ENCODE peak calls at places on chromosomes 6 and 20, in four cellular contexts. One of them, this sample, is unnamed.

GRCh38 chr6:42378125-42378524 is 73.6 kb downstream of the TRERF1 start:
- DNase-seq in fibroblast of lung: no peak
- DNase-seq in fibroblast of mammary gland: no peak
- DNase-seq in HCT116: no peak
- DNase-seq in this sample: no peak

GRCh38 chr6:148427333-148427732 is 84.7 kb downstream of the SASH1 start:
- DNase-seq in fibroblast of lung: no peak
- DNase-seq in fibroblast of mammary gland: no peak
- DNase-seq in HCT116: no peak
- DNase-seq in this sample: no peak

GRCh38 chr6:56816393-56816792 is 138.5 kb upstream of the BEND6 start:
- DNase-seq in fibroblast of lung: no peak
- DNase-seq in fibroblast of mammary gland: no peak
- DNase-seq in HCT116: no peak
- DNase-seq in this sample: no peak

GRCh38 chr20:39152126-39152525 is 190.0 kb downstream of the DHX35 start:
- DNase-seq in fibroblast of lung: no peak
- DNase-seq in fibroblast of mammary gland: no peak
- DNase-seq in HCT116: no peak
- DNase-seq in this sample: no peak

GRCh38 chr6:111416529-111416928 is 66.5 kb downstream of the REV3L start:
- DNase-seq in fibroblast of lung: peak; percentile 37
- DNase-seq in fibroblast of mammary gland: no peak
- DNase-seq in HCT116: no peak
- DNase-seq in this sample: peak; percentile 52

GRCh38 chr20:5261763-5262162 is 55.0 kb downstream of the PROKR2 start:
- DNase-seq in fibroblast of lung: no peak
- DNase-seq in fibroblast of mammary gland: no peak
- DNase-seq in HCT116: no peak
- DNase-seq in this sample: no peak

GRCh38 chr20:2373098-2373497 is 7.6 kb upstream of the TGM6 start:
- DNase-seq in fibroblast of lung: no peak
- DNase-seq in fibroblast of mammary gland: no peak
- DNase-seq in HCT116: no peak
- DNase-seq in this sample: no peak

GRCh38 chr6:31158863-31159855 is 770 bp downstream of the TCF19 start:
- DNase-seq in fibroblast of lung: peak; percentile 15
- DNase-seq in fibroblast of mammary gland: peak; percentile 24
- DNase-seq in HCT116: no peak
- DNase-seq in this sample: peak; percentile 11

GRCh38 chr6:100880149-100880900 is 804 bp downstream of the ASCC3 start:
- DNase-seq in fibroblast of lung: peak; percentile 23
- DNase-seq in fibroblast of mammary gland: peak; percentile 41
- DNase-seq in HCT116: no peak
- DNase-seq in this sample: peak; percentile 21

GRCh38 chr20:10686356-10687169 is 12.8 kb upstream of the JAG1 start:
- DNase-seq in fibroblast of lung: no peak
- DNase-seq in fibroblast of mammary gland: no peak
- DNase-seq in HCT116: no peak
- DNase-seq in this sample: no peak

GRCh38 chr6:31249184-31249583 is 22.7 kb downstream of the HLA-C start:
- DNase-seq in fibroblast of lung: no peak
- DNase-seq in fibroblast of mammary gland: no peak
- DNase-seq in HCT116: no peak
- DNase-seq in this sample: no peak

GRCh38 chr6:11613858-11614257 is 76.3 kb downstream of the TMEM170B start:
- DNase-seq in fibroblast of lung: peak; percentile 91
- DNase-seq in fibroblast of mammary gland: peak; percentile 76
- DNase-seq in HCT116: peak; percentile 8
- DNase-seq in this sample: peak; percentile 94

GRCh38 chr20:32129863-32130262 is 20.3 kb downstream of the TM9SF4 start:
- DNase-seq in fibroblast of lung: no peak
- DNase-seq in fibroblast of mammary gland: no peak
- DNase-seq in HCT116: no peak
- DNase-seq in this sample: no peak

GRCh38 chr6:1416191-1416764 is 26.9 kb downstream of the FOXF2 start:
- DNase-seq in fibroblast of lung: no peak
- DNase-seq in fibroblast of mammary gland: no peak
- DNase-seq in HCT116: no peak
- DNase-seq in this sample: no peak

GRCh38 chr20:9079038-9079731 is 10.3 kb downstream of the PLCB4 start:
- DNase-seq in fibroblast of lung: no peak
- DNase-seq in fibroblast of mammary gland: no peak
- DNase-seq in HCT116: no peak
- DNase-seq in this sample: no peak

GRCh38 chr20:34971038-34971872 is 15.6 kb downstream of the MYH7B start:
- DNase-seq in fibroblast of lung: no peak
- DNase-seq in fibroblast of mammary gland: no peak
- DNase-seq in HCT116: no peak
- DNase-seq in this sample: no peak

GRCh38 chr20:57013221-57013620 is 253.2 kb downstream of the BMP7 start:
- DNase-seq in fibroblast of lung: no peak
- DNase-seq in fibroblast of mammary gland: no peak
- DNase-seq in HCT116: no peak
- DNase-seq in this sample: peak; percentile 30
- H3K4me3 ChIP-seq in fibroblast of lung: no peak overlapping the region
- H3K4me3 ChIP-seq in fibroblast of mammary gland: no peak overlapping the region
- H3K4me3 ChIP-seq in HCT116: no peak overlapping the region
- H3K4me3 ChIP-seq in this sample: no peak overlapping the region

DNA sequence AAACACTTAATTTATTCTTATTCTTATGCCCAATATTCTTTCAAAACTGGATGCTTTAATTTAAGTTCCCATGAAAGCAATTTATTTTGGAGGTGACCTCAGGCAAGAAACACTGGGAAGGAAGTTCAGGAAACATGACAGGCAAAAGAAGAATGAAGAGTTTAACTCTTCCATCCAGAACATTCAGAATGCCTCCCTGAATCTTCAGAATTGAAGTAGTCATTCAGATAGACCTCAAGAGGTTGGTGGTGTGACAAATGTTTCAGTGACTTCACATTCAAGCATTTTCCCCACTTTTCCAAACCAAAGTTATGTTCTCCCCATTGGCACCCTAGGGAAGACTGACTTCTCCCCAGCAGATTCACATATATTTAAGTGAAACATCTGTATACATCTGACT is 110.5 kb downstream of the HAO1 start:
- DNase-seq in fibroblast of lung: no peak
- DNase-seq in fibroblast of mammary gland: peak; percentile 11
- DNase-seq in HCT116: no peak
- DNase-seq in this sample: no peak
- TF ChIP-seq CTCF in fibroblast of lung: no peak
- TF ChIP-seq CTCF in fibroblast of mammary gland: no peak
- TF ChIP-seq CTCF in HCT116: no peak
- TF ChIP-seq CTCF in this sample: no peak

GRCh38 chr6:26103141-26103769 is 16.0 kb downstream of the HFE start:
- DNase-seq in fibroblast of lung: peak; percentile 71
- DNase-seq in fibroblast of mammary gland: peak; percentile 64
- DNase-seq in HCT116: no peak
- DNase-seq in this sample: peak; percentile 78
- H3K4me3 ChIP-seq in fibroblast of lung: no peak overlapping the region
- H3K4me3 ChIP-seq in fibroblast of mammary gland: peak overlapping the region; percentile 60
- H3K4me3 ChIP-seq in HCT116: no peak overlapping the region
- H3K4me3 ChIP-seq in this sample: peak overlapping the region; percentile 67

DNA sequence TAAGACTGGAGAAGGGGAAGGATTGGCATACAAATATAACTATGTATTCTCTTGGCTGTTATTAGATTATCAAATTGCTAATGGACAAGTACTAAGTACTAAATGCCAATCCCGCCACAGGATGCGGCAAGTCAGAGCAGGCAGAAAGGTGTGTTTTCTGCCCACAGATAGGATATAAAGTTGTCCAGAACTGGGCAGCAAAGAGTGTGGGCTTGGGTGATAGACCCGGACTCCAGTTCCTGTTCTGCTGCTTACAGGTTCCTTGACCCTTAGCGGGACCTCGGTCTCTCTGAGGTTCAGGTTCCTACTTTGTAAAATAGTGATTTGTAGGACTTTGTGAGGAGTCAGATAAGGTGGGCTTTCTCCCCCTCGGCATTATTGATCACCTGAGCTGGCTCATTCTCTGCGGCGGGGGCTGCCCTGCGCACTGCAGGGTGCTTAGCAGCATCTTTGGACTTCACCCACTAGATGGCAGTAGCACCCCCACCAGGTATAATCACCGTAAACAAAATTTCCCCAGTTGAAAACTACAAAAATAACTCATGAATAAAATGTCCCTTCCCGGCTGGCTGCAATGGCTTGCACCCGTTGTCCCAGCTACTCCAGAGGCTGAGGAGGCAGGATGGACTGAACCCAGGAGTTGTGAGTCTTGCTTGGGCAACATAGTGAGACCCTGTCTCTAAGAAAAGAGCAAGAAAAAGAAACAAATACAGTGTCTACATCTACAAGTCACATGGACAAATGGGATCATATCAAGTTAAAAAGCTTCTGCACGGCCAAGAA is 193.1 kb downstream of the DOK5 start:
- DNase-seq in fibroblast of lung: peak; percentile 12
- DNase-seq in fibroblast of mammary gland: peak; percentile 28
- DNase-seq in HCT116: no peak
- DNase-seq in this sample: peak; percentile 11
- TF ChIP-seq CTCF in fibroblast of lung: peak; percentile 70
- TF ChIP-seq CTCF in fibroblast of mammary gland: peak; percentile 72
- TF ChIP-seq CTCF in HCT116: peak; percentile 84
- TF ChIP-seq CTCF in this sample: peak; percentile 64

GRCh38 chr6:116008470-116009229 is 52.0 kb downstream of the FRK start:
- DNase-seq in fibroblast of lung: peak; percentile 74
- DNase-seq in fibroblast of mammary gland: peak; percentile 79
- DNase-seq in HCT116: peak; percentile 6
- DNase-seq in this sample: peak; percentile 59
- H3K4me3 ChIP-seq in fibroblast of lung: no peak overlapping the region
- H3K4me3 ChIP-seq in fibroblast of mammary gland: no peak overlapping the region
- H3K4me3 ChIP-seq in HCT116: no peak overlapping the region
- H3K4me3 ChIP-seq in this sample: no peak overlapping the region

GRCh38 chr6:149450679-149451360 is 34.0 kb downstream of the ZC3H12D start:
- DNase-seq in fibroblast of lung: no peak
- DNase-seq in fibroblast of mammary gland: no peak
- DNase-seq in HCT116: no peak
- DNase-seq in this sample: no peak
- TF ChIP-seq CTCF in fibroblast of lung: no peak
- TF ChIP-seq CTCF in fibroblast of mammary gland: no peak
- TF ChIP-seq CTCF in HCT116: no peak
- TF ChIP-seq CTCF in this sample: no peak

This sample was measured in fibroblast of villous mesenchyme.